ENCODE peak calls at places on chromosomes 5 and 9, in four cellular contexts. K, C, F and L are unnamed samples. For H3K9me3, the result is how much of the 10 kb centered on the place peaks cover.

GRCh38 chr9:134403682-134404301 is 77.5 kb downstream of the RXRA start:
- DNase-seq in K (no peak), C (no peak), F (peak), L (peak)

GRCh38 chr9:100368672-100369071 is 15.9 kb upstream of the TEX10 start:
- DNase-seq in K (no peak), C (no peak), F (no peak), L (no peak)

GRCh38 chr9:126239515-126239914 is 87.1 kb upstream of the MVB12B start:
- DNase-seq in K (no peak), C (no peak), F (no peak), L (no peak)

GRCh38 chr9:129860653-129861446 is 25.6 kb downstream of the USP20 start:
- DNase-seq in K (no peak), C (no peak), F (no peak), L (no peak)

GRCh38 chr5:994272-994607 is 14.4 kb upstream of the NKD2 start:
- DNase-seq in K (no peak), C (no peak), F (no peak), L (no peak)

GRCh38 chr5:146722361-146722779 is 156.2 kb downstream of the PPP2R2B start:
- DNase-seq in K (no peak), C (no peak), F (no peak), L (no peak)

GRCh38 chr5:151591144-151591819 is at the start of gene FAT2:
- DNase-seq in K (no peak), C (no peak), F (no peak), L (no peak)

GRCh38 chr5:142970440-142970788 is 200.2 kb downstream of the ARHGAP26 start:
- DNase-seq in K (no peak), C (no peak), F (no peak), L (no peak)

GRCh38 chr5:84028093-84028492 is 307.4 kb upstream of the HAPLN1 start:
- DNase-seq in K (no peak), C (no peak), F (no peak), L (no peak)

GRCh38 chr9:22097712-22098111 is 88.6 kb upstream of the CDKN2B start:
- DNase-seq in K (no peak), C (no peak), F (no peak), L (no peak)

GRCh38 chr5:149037819-149038218 is 25.0 kb downstream of the SH3TC2 start:
- DNase-seq in K (no peak), C (no peak), F (no peak), L (no peak)

GRCh38 chr9:130935660-130936271 is 3.3 kb downstream of the FIBCD1 start:
- DNase-seq in K (no peak), C (no peak), F (no peak), L (no peak)

GRCh38 chr5:79229357-79230174 is 6.4 kb upstream of the JMY start:
- DNase-seq in K (no peak), C (no peak), F (no peak), L (peak)

GRCh38 chr9:14313951-14314423 is at the start of gene NFIB:
- DNase-seq in K (no peak), C (no peak), F (peak), L (peak)

GRCh38 chr9:27537027-27537435 is 7.4 kb upstream of the MOB3B start:
- DNase-seq in K (no peak), C (no peak), F (no peak), L (no peak)

GRCh38 chr5:135221187-135221473 is 177.9 kb downstream of the MACROH2A1 start:
- DNase-seq in K (no peak), C (no peak), F (no peak), L (no peak)

GRCh38 chr5:142830241-142831018 is 60.3 kb downstream of the ARHGAP26 start:
- DNase-seq in K (no peak), C (no peak), F (no peak), L (no peak)

GRCh38 chr9:110932883-110933282 is 105.4 kb downstream of the LPAR1 start:
- DNase-seq in K (no peak), C (no peak), F (no peak), L (no peak)

GRCh38 chr5:15620501-15620900 is 120.5 kb downstream of the FBXL7 start:
- DNase-seq in K (no peak), C (no peak), F (no peak), L (peak)

GRCh38 chr5:74686962-74687751 is 2.1 kb downstream of the HEXB start:
- DNase-seq in K (no peak), C (no peak), F (no peak), L (no peak)

GRCh38 chr5:5374034-5374715 is 48.3 kb upstream of the ICE1 start:
- DNase-seq in K (no peak), C (no peak), F (peak), L (no peak)

GRCh38 chr5:133839721-133840120 is 128.7 kb downstream of the C5orf15 start:
- DNase-seq in K (no peak), C (no peak), F (no peak), L (no peak)

GRCh38 chr5:180670586-180671359 is 21.4 kb upstream of the FLT4 start:
- DNase-seq in K (no peak), C (peak), F (peak), L (peak)

GRCh38 chr9:122125891-122126331 is 32.8 kb upstream of the TTLL11 start:
- DNase-seq in K (no peak), C (no peak), F (no peak), L (no peak)

GRCh38 chr5:177194278-177194677 is 60.7 kb downstream of the NSD1 start:
- DNase-seq in K (no peak), C (peak), F (no peak), L (peak)

GRCh38 chr9:106405871-106406435 is 457.0 kb upstream of the ZNF462 start:
- DNase-seq in K (no peak), C (no peak), F (no peak), L (no peak)

GRCh38 chr9:106400950-106401349 is 462.0 kb upstream of the ZNF462 start:
- DNase-seq in K (no peak), C (no peak), F (no peak), L (no peak)

GRCh38 chr9:106403081-106403480 is 459.9 kb upstream of the ZNF462 start:
- DNase-seq in K (no peak), C (no peak), F (no peak), L (no peak)

GRCh38 chr9:106404137-106404536 is 458.8 kb upstream of the ZNF462 start:
- DNase-seq in K (no peak), C (no peak), F (no peak), L (no peak)

DNA sequence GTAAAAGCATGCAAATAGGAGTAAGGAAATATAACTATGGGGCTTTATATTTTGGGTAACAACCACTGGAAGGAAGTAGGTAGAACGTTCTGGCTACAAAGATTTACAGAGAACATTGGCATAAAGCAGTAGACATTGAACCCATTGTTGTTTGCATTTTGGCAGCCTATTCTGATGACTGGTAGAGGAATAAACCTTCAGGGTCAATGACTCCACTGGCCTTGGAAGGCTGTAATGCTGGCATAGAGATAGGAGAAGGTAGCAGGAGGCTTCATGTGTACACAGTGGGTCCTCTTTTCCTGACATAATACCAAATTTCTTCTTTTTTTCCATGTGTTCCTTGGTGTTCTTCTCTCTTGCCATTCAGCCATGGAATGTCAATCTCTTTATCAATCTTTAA is 462.8 kb upstream of the ZNF462 start:
- DNase-seq in K (no peak), C (no peak), F (no peak), L (no peak)
- H3K9me3 ChIP-seq in K (under half), C (under half), F (under half), L (under half)

GRCh38 chr5:10300246-10300645 is 7.5 kb downstream of the CMBL start:
- DNase-seq in K (no peak), C (no peak), F (no peak), L (no peak)

GRCh38 chr5:10293907-10294662 is 13.6 kb downstream of the CMBL start:
- DNase-seq in K (no peak), C (no peak), F (no peak), L (no peak)

GRCh38 chr5:10301266-10301665 is 6.4 kb downstream of the CMBL start:
- DNase-seq in K (no peak), C (no peak), F (no peak), L (no peak)

GRCh38 chr5:10295619-10296326 is 11.9 kb downstream of the CMBL start:
- DNase-seq in K (no peak), C (no peak), F (no peak), L (no peak)

DNA sequence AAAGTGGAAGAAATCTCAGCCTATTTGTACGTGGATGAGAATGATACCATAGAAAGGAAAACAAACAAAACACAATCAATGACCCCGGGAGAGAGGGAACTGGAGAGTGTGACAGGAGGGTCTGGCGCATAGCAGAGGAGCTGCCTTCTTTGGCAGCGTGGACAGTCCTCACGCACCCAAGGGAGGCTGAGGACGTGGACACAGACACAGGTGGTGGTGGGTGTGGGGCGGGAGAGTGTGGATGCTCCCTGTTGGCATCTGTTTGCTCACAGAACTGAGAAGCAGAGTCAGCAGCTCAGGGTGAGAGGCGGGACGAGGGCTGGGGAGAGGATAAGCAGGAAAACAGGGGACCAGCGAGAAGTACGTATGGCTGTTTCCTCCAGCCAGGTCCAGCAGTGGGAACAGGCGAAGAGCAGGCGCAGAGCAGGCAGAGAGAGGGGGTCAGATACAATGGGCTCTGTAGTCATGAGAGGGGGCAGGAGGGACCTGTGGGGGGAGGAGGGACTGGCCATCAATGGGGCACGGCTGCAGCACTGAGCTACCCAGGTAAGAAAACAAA is 10.0 kb downstream of the CMBL start:
- DNase-seq in K (no peak), C (no peak), F (no peak), L (no peak)
- TF ChIP-seq POLR2A in K (no peak), C (no peak), F (no peak), L (no peak)

GRCh38 chr5:141351591-141351990 is 1.7 kb downstream of the PCDHGB1 start:
- DNase-seq in K (no peak), C (no peak), F (no peak), L (no peak)
- H3K9me3 ChIP-seq in K (under half), C (under half), F (under half), L (under half)

GRCh38 chr9:2216591-2216990 is 201.4 kb downstream of the SMARCA2 start:
- DNase-seq in K (no peak), C (no peak), F (no peak), L (no peak)

GRCh38 chr9:2215941-2216441 is 200.8 kb downstream of the SMARCA2 start:
- DNase-seq in K (no peak), C (no peak), F (no peak), L (no peak)

GRCh38 chr9:2210201-2210600 is 195.1 kb downstream of the SMARCA2 start:
- DNase-seq in K (no peak), C (no peak), F (no peak), L (no peak)

GRCh38 chr9:2214707-2215106 is 199.6 kb downstream of the SMARCA2 start:
- DNase-seq in K (no peak), C (no peak), F (no peak), L (peak)

DNA sequence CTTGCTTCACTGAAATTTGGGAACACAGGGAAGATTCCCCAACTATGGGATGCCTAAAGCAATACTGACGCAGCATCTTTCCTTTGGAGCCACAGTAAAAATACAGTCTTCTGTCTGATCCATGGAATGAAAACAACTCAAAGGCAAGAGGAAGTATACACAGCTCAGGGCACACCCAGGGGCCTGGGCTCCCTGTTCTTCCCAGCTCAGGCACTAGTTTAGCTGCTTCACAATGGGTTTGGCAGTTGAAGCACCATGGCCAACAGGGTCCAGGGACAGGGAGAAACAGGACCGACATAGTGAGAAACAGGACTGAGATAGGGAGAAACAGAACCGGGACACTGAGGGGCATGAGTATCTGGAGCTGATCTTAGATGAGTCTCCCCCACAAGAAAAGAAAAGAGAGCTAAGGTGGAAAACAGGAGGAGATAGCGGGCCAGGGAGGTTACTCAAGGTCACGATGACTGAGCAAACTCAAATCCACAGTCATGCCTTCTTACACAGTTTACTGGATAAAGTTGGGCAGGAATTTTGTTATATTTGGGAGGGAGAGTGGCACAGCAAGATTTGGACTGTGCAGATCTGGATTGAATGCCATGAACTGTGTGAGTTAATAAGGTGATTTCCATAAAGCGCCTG is 198.8 kb downstream of the SMARCA2 start:
- DNase-seq in K (no peak), C (no peak), F (no peak), L (no peak)
- TF ChIP-seq POLR2A in K (no peak), C (no peak), F (no peak), L (no peak)

DNA sequence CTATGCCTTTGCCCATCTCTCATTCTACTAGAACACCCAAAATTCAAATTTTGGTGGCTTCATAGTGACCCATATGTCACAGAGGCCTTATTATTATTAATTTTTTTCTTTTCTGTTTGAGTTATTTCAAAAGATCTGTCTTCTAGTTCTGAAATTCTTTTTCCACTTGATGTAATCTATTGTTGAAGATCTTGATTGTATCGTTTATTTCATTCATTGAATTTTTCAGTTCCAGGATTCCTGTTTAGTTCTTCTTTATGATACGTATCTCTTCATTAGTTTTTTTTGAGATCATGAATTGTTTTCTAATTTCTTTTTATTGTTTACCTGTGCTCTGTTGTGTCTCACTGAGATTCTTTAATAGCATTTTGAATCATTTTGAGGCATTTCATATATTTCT is 24.6 kb upstream of the APBA1 start:
- DNase-seq in K (no peak), C (no peak), F (no peak), L (no peak)
- H3K9me3 ChIP-seq in K (under half), C (under half), F (under half), L (under half)

GRCh38 chr9:89407070-89407469 is 88.8 kb downstream of the SECISBP2 start:
- DNase-seq in K (no peak), C (no peak), F (no peak), L (no peak)

GRCh38 chr9:89408628-89409101 is 89.2 kb downstream of the SEMA4D start:
- DNase-seq in K (no peak), C (no peak), F (no peak), L (peak)

GRCh38 chr9:89404074-89404473 is 85.8 kb downstream of the SECISBP2 start:
- DNase-seq in K (no peak), C (no peak), F (no peak), L (no peak)

GRCh38 chr9:89402695-89403427 is 84.6 kb downstream of the SECISBP2 start:
- DNase-seq in K (no peak), C (no peak), F (no peak), L (no peak)

DNA sequence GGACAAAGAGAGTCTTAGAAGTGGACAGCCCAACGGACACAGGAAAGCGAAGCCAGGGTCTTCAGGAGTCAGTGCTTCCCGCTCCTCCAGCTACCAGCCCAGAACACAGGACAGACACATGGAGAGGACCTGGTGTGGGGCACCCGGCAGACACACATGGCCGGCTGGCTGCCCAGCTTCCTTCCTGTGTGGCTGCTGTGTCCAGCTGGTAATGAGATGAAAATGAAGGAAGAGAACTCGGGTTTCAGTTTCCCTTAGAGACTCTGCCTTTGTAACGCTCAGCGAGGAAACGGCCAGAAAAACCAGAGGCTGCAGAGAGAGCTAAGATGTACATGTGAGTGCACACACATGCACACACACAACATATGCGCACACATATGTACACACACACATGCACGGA is 87.5 kb downstream of the SECISBP2 start:
- DNase-seq in K (no peak), C (no peak), F (peak), L (no peak)
- TF ChIP-seq POLR2A in K (no peak), C (no peak), F (no peak), L (no peak)